ENCODE peak calls at places on chromosome 9, in nine cellular contexts. One of them, this sample, is unnamed.

GRCh38 chr9:92615790-92616189 is 54.1 kb downstream of the IPPK start:
- DNase-seq in RWPE2: no peak
- DNase-seq in Panc1: no peak
- DNase-seq in CD4-positive, alpha-beta memory T cell: no peak
- DNase-seq in aorta: no peak
- DNase-seq in RWPE1: no peak
- DNase-seq in tibial nerve: no peak
- DNase-seq in cardiac muscle cell: no peak
- DNase-seq in hepatocyte: no peak
- DNase-seq in this sample: no peak

GRCh38 chr9:2228132-2228531 is 213.0 kb downstream of the SMARCA2 start:
- DNase-seq in RWPE2: no peak
- DNase-seq in Panc1: no peak
- DNase-seq in CD4-positive, alpha-beta memory T cell: no peak
- DNase-seq in aorta: no peak
- DNase-seq in RWPE1: no peak
- DNase-seq in tibial nerve: no peak
- DNase-seq in cardiac muscle cell: no peak
- DNase-seq in hepatocyte: peak
- DNase-seq in this sample: no peak

GRCh38 chr9:90099262-90099982 is 494.6 kb downstream of the GADD45G start:
- DNase-seq in RWPE2: no peak
- DNase-seq in Panc1: peak
- DNase-seq in CD4-positive, alpha-beta memory T cell: no peak
- DNase-seq in aorta: no peak
- DNase-seq in RWPE1: no peak
- DNase-seq in tibial nerve: no peak
- DNase-seq in cardiac muscle cell: peak
- DNase-seq in hepatocyte: peak
- DNase-seq in this sample: no peak

GRCh38 chr9:111969061-111969460 is 72.4 kb downstream of the UGCG start:
- DNase-seq in RWPE2: no peak
- DNase-seq in Panc1: no peak
- DNase-seq in CD4-positive, alpha-beta memory T cell: no peak
- DNase-seq in aorta: no peak
- DNase-seq in RWPE1: no peak
- DNase-seq in tibial nerve: no peak
- DNase-seq in cardiac muscle cell: no peak
- DNase-seq in hepatocyte: no peak
- DNase-seq in this sample: no peak

GRCh38 chr9:2726620-2727335 is 9.5 kb downstream of the KCNV2 start:
- DNase-seq in RWPE2: no peak
- DNase-seq in Panc1: no peak
- DNase-seq in CD4-positive, alpha-beta memory T cell: no peak
- DNase-seq in aorta: no peak
- DNase-seq in RWPE1: no peak
- DNase-seq in tibial nerve: no peak
- DNase-seq in cardiac muscle cell: no peak
- DNase-seq in hepatocyte: no peak
- DNase-seq in this sample: no peak

GRCh38 chr9:109010676-109011655 is 2.3 kb downstream of the CTNNAL1 start:
- DNase-seq in RWPE2: no peak
- DNase-seq in Panc1: no peak
- DNase-seq in CD4-positive, alpha-beta memory T cell: peak
- DNase-seq in aorta: no peak
- DNase-seq in RWPE1: peak
- DNase-seq in tibial nerve: no peak
- DNase-seq in cardiac muscle cell: no peak
- DNase-seq in hepatocyte: peak
- DNase-seq in this sample: peak

GRCh38 chr9:134061019-134061687 is 6.7 kb downstream of the BRD3 start:
- DNase-seq in RWPE2: no peak
- DNase-seq in Panc1: no peak
- DNase-seq in CD4-positive, alpha-beta memory T cell: no peak
- DNase-seq in aorta: no peak
- DNase-seq in RWPE1: no peak
- DNase-seq in tibial nerve: no peak
- DNase-seq in cardiac muscle cell: no peak
- DNase-seq in hepatocyte: no peak
- DNase-seq in this sample: no peak

GRCh38 chr9:136694163-136694864 is 7.1 kb upstream of the AGPAT2 start:
- DNase-seq in RWPE2: no peak
- DNase-seq in Panc1: no peak
- DNase-seq in CD4-positive, alpha-beta memory T cell: no peak
- DNase-seq in aorta: peak
- DNase-seq in RWPE1: peak
- DNase-seq in tibial nerve: peak
- DNase-seq in cardiac muscle cell: peak
- DNase-seq in hepatocyte: peak
- DNase-seq in this sample: peak

GRCh38 chr9:32584784-32585183 is 11.8 kb upstream of the NDUFB6 start:
- DNase-seq in RWPE2: no peak
- DNase-seq in Panc1: no peak
- DNase-seq in CD4-positive, alpha-beta memory T cell: no peak
- DNase-seq in aorta: no peak
- DNase-seq in RWPE1: no peak
- DNase-seq in tibial nerve: no peak
- DNase-seq in cardiac muscle cell: no peak
- DNase-seq in hepatocyte: no peak
- DNase-seq in this sample: no peak

GRCh38 chr9:126464694-126465441 is 138.2 kb downstream of the MVB12B start:
- DNase-seq in RWPE2: peak
- DNase-seq in Panc1: no peak
- DNase-seq in CD4-positive, alpha-beta memory T cell: no peak
- DNase-seq in aorta: no peak
- DNase-seq in RWPE1: no peak
- DNase-seq in tibial nerve: no peak
- DNase-seq in cardiac muscle cell: no peak
- DNase-seq in hepatocyte: no peak
- DNase-seq in this sample: no peak

GRCh38 chr9:71921190-71921814 is 9.9 kb downstream of the C9orf85 start:
- DNase-seq in RWPE2: no peak
- DNase-seq in Panc1: no peak
- DNase-seq in CD4-positive, alpha-beta memory T cell: no peak
- DNase-seq in aorta: no peak
- DNase-seq in RWPE1: no peak
- DNase-seq in tibial nerve: no peak
- DNase-seq in cardiac muscle cell: no peak
- DNase-seq in hepatocyte: no peak
- DNase-seq in this sample: no peak
- H3K27ac ChIP-seq in RWPE2: peak
- H3K27ac ChIP-seq in Panc1: no peak
- H3K27ac ChIP-seq in CD4-positive, alpha-beta memory T cell: no peak
- H3K27ac ChIP-seq in aorta: no peak
- H3K27ac ChIP-seq in RWPE1: no peak
- H3K27ac ChIP-seq in tibial nerve: no peak
- H3K27ac ChIP-seq in cardiac muscle cell: peak
- H3K27ac ChIP-seq in hepatocyte: no peak
- H3K27ac ChIP-seq in this sample: no peak

DNA sequence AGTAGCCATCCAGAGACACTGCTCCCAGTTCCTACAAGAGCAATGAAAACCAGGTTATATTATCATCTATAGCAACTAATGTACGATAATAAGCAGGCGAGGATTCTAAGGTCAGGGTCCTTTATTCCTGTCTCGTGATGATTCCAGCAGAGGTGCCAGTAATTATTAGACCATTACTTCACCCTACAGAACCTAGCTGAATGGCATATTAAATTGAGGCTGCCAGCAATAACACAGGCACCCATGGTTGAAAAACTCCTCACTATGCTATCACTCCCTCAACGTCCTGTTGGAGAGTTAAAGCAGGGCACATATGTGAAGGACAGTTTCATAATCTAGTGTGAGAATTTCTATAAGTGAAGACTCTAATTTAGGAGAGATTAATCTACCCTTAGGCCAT is 29.7 kb downstream of the DCAF12 start:
- DNase-seq in RWPE2: no peak
- DNase-seq in Panc1: no peak
- DNase-seq in CD4-positive, alpha-beta memory T cell: no peak
- DNase-seq in aorta: no peak
- DNase-seq in RWPE1: no peak
- DNase-seq in tibial nerve: no peak
- DNase-seq in cardiac muscle cell: no peak
- DNase-seq in hepatocyte: no peak
- DNase-seq in this sample: no peak
- H3K27ac ChIP-seq in RWPE2: no peak
- H3K27ac ChIP-seq in Panc1: no peak
- H3K27ac ChIP-seq in CD4-positive, alpha-beta memory T cell: no peak
- H3K27ac ChIP-seq in aorta: no peak
- H3K27ac ChIP-seq in RWPE1: no peak
- H3K27ac ChIP-seq in tibial nerve: no peak
- H3K27ac ChIP-seq in cardiac muscle cell: no peak
- H3K27ac ChIP-seq in hepatocyte: no peak
- H3K27ac ChIP-seq in this sample: no peak

GRCh38 chr9:115615821-115616665 is 498.1 kb upstream of the TNC start:
- DNase-seq in RWPE2: no peak
- DNase-seq in Panc1: peak
- DNase-seq in CD4-positive, alpha-beta memory T cell: no peak
- DNase-seq in aorta: no peak
- DNase-seq in RWPE1: peak
- DNase-seq in tibial nerve: no peak
- DNase-seq in cardiac muscle cell: no peak
- DNase-seq in hepatocyte: no peak
- DNase-seq in this sample: peak
- H3K27ac ChIP-seq in RWPE2: peak
- H3K27ac ChIP-seq in Panc1: peak
- H3K27ac ChIP-seq in CD4-positive, alpha-beta memory T cell: no peak
- H3K27ac ChIP-seq in aorta: no peak
- H3K27ac ChIP-seq in RWPE1: peak
- H3K27ac ChIP-seq in tibial nerve: no peak
- H3K27ac ChIP-seq in cardiac muscle cell: no peak
- H3K27ac ChIP-seq in hepatocyte: no peak
- H3K27ac ChIP-seq in this sample: peak

GRCh38 chr9:119559056-119559455 is 189.8 kb upstream of the BRINP1 start:
- DNase-seq in RWPE2: no peak
- DNase-seq in Panc1: no peak
- DNase-seq in CD4-positive, alpha-beta memory T cell: no peak
- DNase-seq in aorta: no peak
- DNase-seq in RWPE1: no peak
- DNase-seq in tibial nerve: no peak
- DNase-seq in cardiac muscle cell: no peak
- DNase-seq in hepatocyte: no peak
- DNase-seq in this sample: no peak

GRCh38 chr9:119559986-119560385 is 190.8 kb upstream of the BRINP1 start:
- DNase-seq in RWPE2: no peak
- DNase-seq in Panc1: no peak
- DNase-seq in CD4-positive, alpha-beta memory T cell: no peak
- DNase-seq in aorta: no peak
- DNase-seq in RWPE1: no peak
- DNase-seq in tibial nerve: no peak
- DNase-seq in cardiac muscle cell: no peak
- DNase-seq in hepatocyte: no peak
- DNase-seq in this sample: no peak

GRCh38 chr9:119556129-119556875 is 187.1 kb upstream of the BRINP1 start:
- DNase-seq in RWPE2: no peak
- DNase-seq in Panc1: peak
- DNase-seq in CD4-positive, alpha-beta memory T cell: peak
- DNase-seq in aorta: peak
- DNase-seq in RWPE1: peak
- DNase-seq in tibial nerve: peak
- DNase-seq in cardiac muscle cell: peak
- DNase-seq in hepatocyte: peak
- DNase-seq in this sample: no peak
- H3K27ac ChIP-seq in RWPE2: no peak
- H3K27ac ChIP-seq in Panc1: no peak
- H3K27ac ChIP-seq in CD4-positive, alpha-beta memory T cell: no peak
- H3K27ac ChIP-seq in aorta: peak
- H3K27ac ChIP-seq in RWPE1: no peak
- H3K27ac ChIP-seq in tibial nerve: no peak
- H3K27ac ChIP-seq in cardiac muscle cell: no peak
- H3K27ac ChIP-seq in hepatocyte: no peak
- H3K27ac ChIP-seq in this sample: no peak

This sample was measured in PC-9.